ENCODE peak calls at places on chromosome 9, in five cellular contexts. N is frontal cortex, J is WTC11, K is GM03348, F is RCC 7860. D is an unnamed sample.

GRCh38 chr9:109816490-109816889 is 36.5 kb downstream of the PALM2AKAP2 start:
- DNase-seq in N (no peak), F (peak), K (peak), J (no peak), D (no peak)

GRCh38 chr9:119963258-119963797 is 594.1 kb upstream of the BRINP1 start:
- DNase-seq in K (peak), N (no peak), F (peak), J (peak), D (no peak)

GRCh38 chr9:123871781-123872180 is 58.1 kb downstream of the DENND1A start:
- DNase-seq in N (no peak), K (no peak), F (no peak), J (no peak), D (no peak)

GRCh38 chr9:35923927-35924763 is 14.9 kb downstream of the SPAAR start:
- DNase-seq in N (no peak), F (peak), J (no peak), K (peak), D (no peak)

GRCh38 chr9:136012651-136013050 is 51.5 kb upstream of the UBAC1 start:
- DNase-seq in F (no peak), N (no peak), K (no peak), J (peak), D (no peak)

GRCh38 chr9:125409637-125410521 is 148.3 kb downstream of the GAPVD1 start:
- DNase-seq in K (peak), F (no peak), N (no peak), J (peak), D (no peak)

GRCh38 chr9:88577256-88577655 is 42.3 kb downstream of the NXNL2 start:
- DNase-seq in N (no peak), K (no peak), F (no peak), J (no peak), D (no peak)

GRCh38 chr9:98085955-98086354 is 29.4 kb downstream of the NANS start:
- DNase-seq in F (no peak), J (peak), K (no peak), N (no peak), D (no peak)

GRCh38 chr9:14336244-14336643 is 22.3 kb upstream of the NFIB start:
- DNase-seq in K (no peak), J (no peak), F (no peak), N (no peak), D (no peak)

GRCh38 chr9:32345243-32345642 is 39.2 kb upstream of the ACO1 start:
- DNase-seq in J (peak), K (no peak), F (no peak), N (no peak), D (no peak)

GRCh38 chr9:115633099-115633498 is 515.1 kb upstream of the TNC start:
- DNase-seq in N (no peak), F (no peak), J (no peak), K (peak), D (no peak)

GRCh38 chr9:128558431-128559310 is 6.3 kb downstream of the SPTAN1 start:
- DNase-seq in J (no peak), F (peak), K (peak), N (peak), D (no peak)

GRCh38 chr9:137916540-137916939 is 39.0 kb downstream of the CACNA1B start:
- DNase-seq in F (no peak), N (no peak), K (no peak), J (no peak), D (no peak)

GRCh38 chr9:123353041-123353440 is 3.0 kb upstream of the CRB2 start:
- DNase-seq in J (no peak), N (no peak), K (no peak), F (no peak), D (no peak)

GRCh38 chr9:806285-807156 is 35.0 kb upstream of the DMRT1 start:
- DNase-seq in K (peak), N (peak), J (no peak), F (no peak), D (no peak)